ENCODE peak calls at places on chromosomes 7 and 10, in six cellular contexts. Q is GM12865; T is KG1; J is tibial artery; E is thoracic aorta; M is naive thymus-derived CD8-positive, alpha-beta T cell. W is an unnamed sample.

GRCh38 chr7:32244806-32245345 is 174.7 kb upstream of the PDE1C start:
- DNase-seq in J (no peak), T (no peak), E (no peak), M (no peak), Q (no peak), W (no peak)

GRCh38 chr10:27038168-27038567 is 62.1 kb downstream of the ANKRD26 start:
- DNase-seq in Q (no peak), T (no peak), M (no peak), E (no peak), J (no peak), W (no peak)

GRCh38 chr10:70762441-70763177 is 22.6 kb downstream of the TBATA start:
- DNase-seq in T (no peak), J (no peak), Q (no peak), E (no peak), M (no peak), W (no peak)

GRCh38 chr10:90007226-90007625 is 305.8 kb downstream of the KIF20B start:
- DNase-seq in Q (no peak), J (no peak), M (no peak), T (no peak), E (no peak), W (no peak)

GRCh38 chr7:38215115-38215514 is 37.1 kb downstream of the STARD3NL start:
- DNase-seq in M (no peak), J (no peak), T (no peak), E (no peak), Q (no peak), W (no peak)

GRCh38 chr7:38321515-38321944 is 48.1 kb upstream of the TARP start:
- DNase-seq in M (no peak), Q (no peak), J (peak), E (no peak), T (no peak), W (no peak)

GRCh38 chr10:43055991-43056567 is 20.8 kb upstream of the RET start:
- DNase-seq in T (no peak), Q (no peak), J (no peak), E (no peak), M (no peak), W (no peak)

GRCh38 chr10:43409385-43410109 is 561 bp upstream of the HNRNPF start:
- DNase-seq in E (no peak), T (peak), Q (peak), M (peak), J (no peak), W (peak)

GRCh38 chr7:84100866-84101265 is 93.7 kb downstream of the SEMA3A start:
- DNase-seq in T (no peak), J (no peak), M (no peak), E (no peak), Q (no peak), W (no peak)

GRCh38 chr7:132002343-132002968 is 446.0 kb upstream of the PODXL start:
- DNase-seq in E (no peak), J (no peak), T (no peak), Q (no peak), M (no peak), W (no peak)

GRCh38 chr10:112217413-112218390 is 34.1 kb upstream of the GPAM start:
- DNase-seq in J (no peak), T (no peak), E (no peak), Q (no peak), M (no peak), W (no peak)

GRCh38 chr10:74058071-74058470 is 60.2 kb downstream of the VCL start:
- DNase-seq in T (peak), M (no peak), E (no peak), Q (peak), J (no peak), W (no peak)

W was measured in NCI-H2029.